ENCODE peak calls at places on chromosomes 13 and 19, in five cellular contexts. One of them, this sample, is unnamed.

GRCh38 chr13:82011355-82011754 is 1670.4 kb upstream of the SPRY2 start:
- DNase-seq in IMR-90: no peak
- DNase-seq in A549: no peak
- DNase-seq in K562: no peak
- DNase-seq in HepG2: no peak
- DNase-seq in this sample: no peak

GRCh38 chr19:15265849-15266248 is 33.6 kb upstream of the EPHX3 start:
- DNase-seq in IMR-90: peak
- DNase-seq in A549: no peak
- DNase-seq in K562: no peak
- DNase-seq in HepG2: no peak
- DNase-seq in this sample: no peak

GRCh38 chr13:51953347-51953746 is 57.9 kb downstream of the ATP7B start:
- DNase-seq in IMR-90: no peak
- DNase-seq in A549: no peak
- DNase-seq in K562: no peak
- DNase-seq in HepG2: no peak
- DNase-seq in this sample: no peak

GRCh38 chr13:27425151-27425917 is 915 bp downstream of the GTF3A start:
- DNase-seq in IMR-90: no peak
- DNase-seq in A549: no peak
- DNase-seq in K562: no peak
- DNase-seq in HepG2: no peak
- DNase-seq in this sample: no peak

GRCh38 chr13:108194435-108194936 is 20.9 kb downstream of the LIG4 start:
- DNase-seq in IMR-90: no peak
- DNase-seq in A549: no peak
- DNase-seq in K562: no peak
- DNase-seq in HepG2: no peak
- DNase-seq in this sample: no peak

GRCh38 chr19:58001895-58002369 is 688 bp downstream of the ZNF606 start:
- DNase-seq in IMR-90: peak
- DNase-seq in A549: no peak
- DNase-seq in K562: no peak
- DNase-seq in HepG2: peak
- DNase-seq in this sample: no peak

GRCh38 chr19:13503570-13504235 is 2.6 kb downstream of the CACNA1A start:
- DNase-seq in IMR-90: no peak
- DNase-seq in A549: no peak
- DNase-seq in K562: no peak
- DNase-seq in HepG2: no peak
- DNase-seq in this sample: no peak

GRCh38 chr19:12564016-12564664 is 12.9 kb upstream of the ZNF564 start:
- DNase-seq in IMR-90: peak
- DNase-seq in A549: peak
- DNase-seq in K562: peak
- DNase-seq in HepG2: peak
- DNase-seq in this sample: peak

GRCh38 chr13:36806102-36806501 is 12.9 kb upstream of the RFXAP start:
- DNase-seq in IMR-90: no peak
- DNase-seq in A549: no peak
- DNase-seq in K562: no peak
- DNase-seq in HepG2: no peak
- DNase-seq in this sample: no peak

GRCh38 chr19:21698215-21698614 is 69.2 kb downstream of the ZNF100 start:
- DNase-seq in IMR-90: peak
- DNase-seq in A549: no peak
- DNase-seq in K562: peak
- DNase-seq in HepG2: peak
- DNase-seq in this sample: no peak

GRCh38 chr13:32228330-32229041 is 86.7 kb downstream of the ZAR1L start:
- DNase-seq in IMR-90: peak
- DNase-seq in A549: no peak
- DNase-seq in K562: no peak
- DNase-seq in HepG2: no peak
- DNase-seq in this sample: no peak

GRCh38 chr19:31436121-31436776 is 87.0 kb upstream of the TSHZ3 start:
- DNase-seq in IMR-90: peak
- DNase-seq in A549: no peak
- DNase-seq in K562: no peak
- DNase-seq in HepG2: no peak
- DNase-seq in this sample: no peak

GRCh38 chr19:4830768-4831265 is 695 bp downstream of the TICAM1 start:
- DNase-seq in IMR-90: no peak
- DNase-seq in A549: no peak
- DNase-seq in K562: peak
- DNase-seq in HepG2: no peak
- DNase-seq in this sample: no peak

GRCh38 chr19:4830332-4830731 is 1.2 kb downstream of the TICAM1 start:
- DNase-seq in IMR-90: no peak
- DNase-seq in A549: no peak
- DNase-seq in K562: peak
- DNase-seq in HepG2: no peak
- DNase-seq in this sample: no peak

GRCh38 chr19:4831351-4832340 is at the start of gene TICAM1:
- DNase-seq in IMR-90: peak
- DNase-seq in A549: peak
- DNase-seq in K562: peak
- DNase-seq in HepG2: no peak
- DNase-seq in this sample: no peak

GRCh38 chr19:4832776-4833175 is 1.3 kb upstream of the TICAM1 start:
- DNase-seq in IMR-90: no peak
- DNase-seq in A549: no peak
- DNase-seq in K562: no peak
- DNase-seq in HepG2: no peak
- DNase-seq in this sample: no peak

DNA sequence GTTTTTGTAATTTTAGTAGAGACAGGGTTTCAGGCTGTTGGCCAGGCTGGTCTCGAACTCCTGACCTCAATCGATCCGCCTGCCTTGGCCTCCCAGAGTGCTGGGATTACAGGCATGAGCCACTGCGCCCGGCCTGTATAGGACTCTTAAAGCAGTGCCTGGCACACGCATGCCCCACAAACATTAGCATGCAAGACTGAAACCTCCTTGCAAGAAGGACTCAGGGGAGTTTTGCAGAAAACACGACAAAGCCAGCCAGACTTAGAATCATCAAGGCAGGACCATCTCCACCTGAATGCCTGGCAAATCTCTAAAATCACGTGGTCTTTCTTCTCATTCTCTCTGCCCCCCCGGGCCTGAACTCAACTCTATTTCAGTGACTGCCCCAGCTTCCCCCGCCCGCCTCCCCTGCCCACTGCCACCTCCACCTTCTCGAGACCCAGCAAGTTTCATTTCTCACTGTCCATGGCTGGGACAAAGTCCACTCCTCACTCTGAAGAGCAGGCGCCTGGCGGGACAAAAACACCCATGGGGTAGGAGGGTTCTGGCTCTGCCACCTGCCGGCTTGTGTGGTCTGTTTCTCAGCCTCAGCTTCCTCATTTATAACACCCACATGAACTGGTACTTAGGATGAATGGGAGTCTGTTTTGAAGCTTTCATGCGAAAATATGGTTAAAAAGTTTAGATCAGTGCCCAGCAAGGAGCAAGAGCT is 2.4 kb downstream of the TICAM1 start:
- DNase-seq in IMR-90: no peak
- DNase-seq in A549: no peak
- DNase-seq in K562: peak
- DNase-seq in HepG2: peak
- DNase-seq in this sample: no peak
- TF ChIP-seq BHLHE40 in IMR-90: no peak
- TF ChIP-seq BHLHE40 in A549: no peak
- TF ChIP-seq BHLHE40 in K562: no peak
- TF ChIP-seq BHLHE40 in HepG2: no peak
- TF ChIP-seq BHLHE40 in this sample: no peak

GRCh38 chr19:19463348-19464117 is 51.8 kb downstream of the TSSK6 start:
- DNase-seq in IMR-90: peak
- DNase-seq in A549: no peak
- DNase-seq in K562: no peak
- DNase-seq in HepG2: no peak
- DNase-seq in this sample: no peak

GRCh38 chr19:19465436-19466070 is 49.8 kb downstream of the TSSK6 start:
- DNase-seq in IMR-90: no peak
- DNase-seq in A549: no peak
- DNase-seq in K562: no peak
- DNase-seq in HepG2: no peak
- DNase-seq in this sample: no peak

GRCh38 chr19:19466201-19466600 is 49.1 kb downstream of the TSSK6 start:
- DNase-seq in IMR-90: no peak
- DNase-seq in A549: no peak
- DNase-seq in K562: no peak
- DNase-seq in HepG2: no peak
- DNase-seq in this sample: no peak

GRCh38 chr19:19461671-19462622 is 53.4 kb downstream of the TSSK6 start:
- DNase-seq in IMR-90: no peak
- DNase-seq in A549: no peak
- DNase-seq in K562: peak
- DNase-seq in HepG2: peak
- DNase-seq in this sample: no peak

DNA sequence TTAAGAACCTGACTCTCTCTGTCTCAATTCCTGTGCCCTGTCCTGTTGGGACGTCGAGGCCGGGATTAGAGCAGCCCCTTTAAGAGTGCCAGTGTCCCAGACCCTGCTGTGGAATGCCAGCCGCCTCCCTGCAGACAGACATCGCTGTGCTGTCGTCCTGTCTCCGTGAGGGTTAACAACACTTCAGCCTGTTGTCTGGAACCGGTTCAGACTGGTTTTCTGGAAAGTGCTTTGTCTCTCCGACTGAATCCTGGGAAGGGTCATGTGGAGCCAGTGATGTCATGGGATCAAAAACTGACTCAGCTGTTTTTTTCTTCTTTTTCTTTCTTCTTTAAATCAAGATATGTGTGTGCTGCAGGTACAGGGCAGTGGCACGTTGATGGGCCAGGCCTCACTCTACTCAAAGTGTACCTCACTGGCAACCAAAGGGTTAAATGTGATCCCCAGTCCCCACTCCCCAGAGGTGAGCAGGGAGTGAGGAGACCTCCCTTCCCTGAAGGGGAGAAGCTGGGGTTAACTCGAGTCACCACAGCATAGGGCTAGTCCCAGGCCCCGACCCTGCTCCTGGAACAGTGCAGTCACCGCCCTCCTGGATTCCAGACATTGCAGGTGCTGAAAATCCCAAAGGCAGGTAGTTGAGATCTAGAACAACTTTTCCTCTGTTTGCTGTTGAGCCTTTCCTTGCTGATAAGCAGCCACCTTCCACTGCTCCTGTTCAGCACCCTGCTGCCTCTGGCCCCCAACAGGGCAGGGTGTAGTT is 50.8 kb downstream of the TSSK6 start:
- DNase-seq in IMR-90: peak
- DNase-seq in A549: no peak
- DNase-seq in K562: no peak
- DNase-seq in HepG2: no peak
- DNase-seq in this sample: no peak
- TF ChIP-seq BHLHE40 in IMR-90: no peak
- TF ChIP-seq BHLHE40 in A549: no peak
- TF ChIP-seq BHLHE40 in K562: no peak
- TF ChIP-seq BHLHE40 in HepG2: no peak
- TF ChIP-seq BHLHE40 in this sample: no peak

DNA sequence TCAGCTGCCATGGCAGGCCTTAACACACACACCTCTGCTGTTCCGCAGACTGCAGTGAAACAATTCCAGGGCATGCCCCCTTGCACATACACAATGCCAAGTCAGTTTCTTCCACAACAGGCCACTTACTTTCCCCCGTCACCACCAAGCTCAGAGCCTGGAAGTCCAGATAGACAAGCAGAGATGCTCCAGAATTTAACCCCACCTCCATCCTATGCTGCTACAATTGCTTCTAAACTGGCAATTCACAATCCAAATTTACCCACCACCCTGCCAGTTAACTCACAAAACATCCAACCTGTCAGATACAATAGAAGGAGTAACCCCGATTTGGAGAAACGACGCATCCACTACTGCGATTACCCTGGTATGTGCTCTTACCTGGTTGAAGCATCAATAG is 3.6 kb downstream of the KLF5 start:
- DNase-seq in IMR-90: no peak
- DNase-seq in A549: no peak
- DNase-seq in K562: no peak
- DNase-seq in HepG2: no peak
- DNase-seq in this sample: no peak
- TF ChIP-seq BHLHE40 in IMR-90: no peak
- TF ChIP-seq BHLHE40 in A549: no peak
- TF ChIP-seq BHLHE40 in K562: no peak
- TF ChIP-seq BHLHE40 in HepG2: no peak
- TF ChIP-seq BHLHE40 in this sample: no peak

DNA sequence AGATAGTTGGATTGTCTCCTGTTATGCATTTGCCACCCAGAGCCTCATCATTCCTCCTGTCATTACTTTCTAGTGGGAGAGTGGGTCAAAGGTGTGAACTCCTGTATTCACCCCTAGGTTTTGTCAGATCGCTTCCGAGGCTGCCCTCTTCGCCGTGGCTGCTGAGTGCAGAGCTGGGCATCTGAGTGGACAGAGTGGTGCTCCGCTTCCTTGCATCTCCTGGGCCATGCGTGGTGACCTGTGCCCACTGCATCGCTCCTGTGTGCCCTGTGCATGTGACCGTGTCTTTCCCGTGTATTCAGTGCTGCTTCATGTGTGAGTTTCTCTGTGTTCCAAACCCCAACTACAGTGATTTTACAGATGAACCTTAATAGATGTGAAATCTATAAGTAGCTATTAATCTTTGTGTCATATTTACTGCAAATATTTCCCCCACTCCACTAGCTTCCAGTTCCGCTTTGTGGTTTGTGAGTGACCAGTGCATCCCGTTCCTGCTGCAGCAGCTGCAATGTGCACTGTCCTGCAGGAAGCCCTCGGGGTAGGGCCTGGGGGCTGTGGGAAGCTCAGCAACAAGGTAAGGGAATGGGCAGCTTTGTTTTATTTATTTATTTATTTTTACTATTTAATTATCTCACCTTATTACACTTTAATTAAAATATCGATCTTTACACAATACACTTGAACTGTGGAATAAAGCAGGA is 53.1 kb downstream of the C13orf46 start:
- DNase-seq in IMR-90: no peak
- DNase-seq in A549: no peak
- DNase-seq in K562: no peak
- DNase-seq in HepG2: no peak
- DNase-seq in this sample: no peak
- TF ChIP-seq BHLHE40 in IMR-90: no peak
- TF ChIP-seq BHLHE40 in A549: no peak
- TF ChIP-seq BHLHE40 in K562: no peak
- TF ChIP-seq BHLHE40 in HepG2: no peak
- TF ChIP-seq BHLHE40 in this sample: no peak